ENCODE peak calls at places on chromosomes 6 and 20, in eight cellular contexts. One of them, this sample, is unnamed.

GRCh38 chr6:102223942-102224341 is 830.4 kb downstream of the GRIK2 start:
- DNase-seq in A549: no peak
- DNase-seq in ovary: no peak
- DNase-seq in dorsolateral prefrontal cortex: no peak
- DNase-seq in CD8-positive, alpha-beta T cell: no peak
- DNase-seq in IMR-90: no peak
- DNase-seq in heart right ventricle: no peak
- DNase-seq in right cardiac atrium: no peak
- DNase-seq in this sample: no peak

GRCh38 chr6:64085126-64085525 is 449.5 kb downstream of the PHF3 start:
- DNase-seq in A549: no peak
- DNase-seq in ovary: no peak
- DNase-seq in dorsolateral prefrontal cortex: no peak
- DNase-seq in CD8-positive, alpha-beta T cell: no peak
- DNase-seq in IMR-90: no peak
- DNase-seq in heart right ventricle: no peak
- DNase-seq in right cardiac atrium: peak
- DNase-seq in this sample: no peak

GRCh38 chr6:13194852-13195251 is 133.5 kb downstream of the TBC1D7 start:
- DNase-seq in A549: peak
- DNase-seq in ovary: peak
- DNase-seq in dorsolateral prefrontal cortex: no peak
- DNase-seq in CD8-positive, alpha-beta T cell: no peak
- DNase-seq in IMR-90: peak
- DNase-seq in heart right ventricle: peak
- DNase-seq in right cardiac atrium: peak
- DNase-seq in this sample: peak

GRCh38 chr20:23206061-23206460 is 119.9 kb upstream of the CD93 start:
- DNase-seq in A549: no peak
- DNase-seq in ovary: no peak
- DNase-seq in dorsolateral prefrontal cortex: no peak
- DNase-seq in CD8-positive, alpha-beta T cell: no peak
- DNase-seq in IMR-90: no peak
- DNase-seq in heart right ventricle: no peak
- DNase-seq in right cardiac atrium: no peak
- DNase-seq in this sample: no peak

GRCh38 chr6:31356946-31357466 is at the start of gene HLA-B:
- DNase-seq in A549: peak
- DNase-seq in ovary: peak
- DNase-seq in dorsolateral prefrontal cortex: peak
- DNase-seq in CD8-positive, alpha-beta T cell: peak
- DNase-seq in IMR-90: peak
- DNase-seq in heart right ventricle: peak
- DNase-seq in right cardiac atrium: peak
- DNase-seq in this sample: peak

GRCh38 chr20:22716824-22717351 is 132.5 kb upstream of the FOXA2 start:
- DNase-seq in A549: peak
- DNase-seq in ovary: no peak
- DNase-seq in dorsolateral prefrontal cortex: no peak
- DNase-seq in CD8-positive, alpha-beta T cell: no peak
- DNase-seq in IMR-90: peak
- DNase-seq in heart right ventricle: no peak
- DNase-seq in right cardiac atrium: no peak
- DNase-seq in this sample: no peak

GRCh38 chr6:147141690-147142308 is 62.4 kb upstream of the STXBP5 start:
- DNase-seq in A549: peak
- DNase-seq in ovary: no peak
- DNase-seq in dorsolateral prefrontal cortex: no peak
- DNase-seq in CD8-positive, alpha-beta T cell: no peak
- DNase-seq in IMR-90: peak
- DNase-seq in heart right ventricle: no peak
- DNase-seq in right cardiac atrium: no peak
- DNase-seq in this sample: no peak

GRCh38 chr6:19342616-19343015 is 494.6 kb upstream of the ID4 start:
- DNase-seq in A549: no peak
- DNase-seq in ovary: no peak
- DNase-seq in dorsolateral prefrontal cortex: no peak
- DNase-seq in CD8-positive, alpha-beta T cell: no peak
- DNase-seq in IMR-90: no peak
- DNase-seq in heart right ventricle: no peak
- DNase-seq in right cardiac atrium: no peak
- DNase-seq in this sample: no peak

GRCh38 chr20:10412591-10413408 is 21.2 kb downstream of the MKKS start:
- DNase-seq in A549: peak
- DNase-seq in ovary: no peak
- DNase-seq in dorsolateral prefrontal cortex: no peak
- DNase-seq in CD8-positive, alpha-beta T cell: no peak
- DNase-seq in IMR-90: no peak
- DNase-seq in heart right ventricle: no peak
- DNase-seq in right cardiac atrium: no peak
- DNase-seq in this sample: no peak

GRCh38 chr6:34391711-34392496 is 565 bp downstream of the NUDT3 start:
- DNase-seq in A549: peak
- DNase-seq in ovary: peak
- DNase-seq in dorsolateral prefrontal cortex: peak
- DNase-seq in CD8-positive, alpha-beta T cell: peak
- DNase-seq in IMR-90: peak
- DNase-seq in heart right ventricle: peak
- DNase-seq in right cardiac atrium: peak
- DNase-seq in this sample: peak

GRCh38 chr6:2563635-2564034 is 187.1 kb downstream of the MYLK4 start:
- DNase-seq in A549: no peak
- DNase-seq in ovary: no peak
- DNase-seq in dorsolateral prefrontal cortex: no peak
- DNase-seq in CD8-positive, alpha-beta T cell: no peak
- DNase-seq in IMR-90: peak
- DNase-seq in heart right ventricle: no peak
- DNase-seq in right cardiac atrium: no peak
- DNase-seq in this sample: no peak

GRCh38 chr6:28522594-28523557 is 2.8 kb upstream of the GPX5 start:
- DNase-seq in A549: no peak
- DNase-seq in ovary: no peak
- DNase-seq in dorsolateral prefrontal cortex: no peak
- DNase-seq in CD8-positive, alpha-beta T cell: peak
- DNase-seq in IMR-90: no peak
- DNase-seq in heart right ventricle: no peak
- DNase-seq in right cardiac atrium: no peak
- DNase-seq in this sample: no peak

GRCh38 chr6:161100072-161100471 is 108.5 kb downstream of the MAP3K4 start:
- DNase-seq in A549: no peak
- DNase-seq in ovary: no peak
- DNase-seq in dorsolateral prefrontal cortex: peak
- DNase-seq in CD8-positive, alpha-beta T cell: no peak
- DNase-seq in IMR-90: no peak
- DNase-seq in heart right ventricle: no peak
- DNase-seq in right cardiac atrium: no peak
- DNase-seq in this sample: no peak

GRCh38 chr6:18491303-18492090 is 104.3 kb downstream of the RNF144B start:
- DNase-seq in A549: no peak
- DNase-seq in ovary: no peak
- DNase-seq in dorsolateral prefrontal cortex: no peak
- DNase-seq in CD8-positive, alpha-beta T cell: no peak
- DNase-seq in IMR-90: no peak
- DNase-seq in heart right ventricle: no peak
- DNase-seq in right cardiac atrium: no peak
- DNase-seq in this sample: no peak

DNA sequence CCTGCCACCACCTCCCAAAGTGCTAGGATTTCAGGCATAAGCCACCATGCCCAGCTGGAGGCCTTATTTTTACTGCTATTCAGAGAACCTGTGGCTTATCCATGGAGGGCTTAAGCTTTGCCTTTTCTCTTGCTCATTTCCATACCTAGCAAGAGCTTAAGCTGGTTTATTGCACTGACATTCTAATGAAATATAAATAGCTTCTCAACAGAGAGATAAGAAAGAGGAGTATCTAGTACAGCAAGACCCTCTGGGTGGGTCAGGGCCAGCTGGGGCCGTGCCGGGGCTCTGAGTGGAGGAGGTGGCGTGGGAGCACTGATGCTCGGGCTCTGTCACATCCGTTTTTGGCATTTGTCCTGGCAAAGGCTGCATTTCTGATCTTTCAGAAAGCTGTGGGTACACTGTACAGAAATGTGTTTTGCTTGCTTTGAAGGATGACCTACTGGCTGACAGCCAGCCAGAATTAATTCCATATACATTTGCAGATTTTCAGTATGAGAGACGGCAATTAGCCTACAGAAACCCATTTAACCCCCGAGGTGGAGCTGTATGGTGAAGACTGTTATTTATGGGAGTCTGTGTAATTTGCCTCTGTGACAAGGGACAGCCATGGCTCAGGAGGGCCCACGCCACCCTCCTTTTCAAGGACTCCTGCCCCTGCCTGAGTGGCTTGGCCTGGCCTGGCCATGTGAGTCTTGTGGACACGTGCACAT is 181.6 kb upstream of the AKAP12 start:
- DNase-seq in A549: no peak
- DNase-seq in ovary: peak
- DNase-seq in dorsolateral prefrontal cortex: no peak
- DNase-seq in CD8-positive, alpha-beta T cell: no peak
- DNase-seq in IMR-90: no peak
- DNase-seq in heart right ventricle: peak
- DNase-seq in right cardiac atrium: peak
- DNase-seq in this sample: no peak
- H3K27ac ChIP-seq in A549: peak
- H3K27ac ChIP-seq in ovary: peak
- H3K27ac ChIP-seq in dorsolateral prefrontal cortex: no peak
- H3K27ac ChIP-seq in CD8-positive, alpha-beta T cell: no peak
- H3K27ac ChIP-seq in IMR-90: peak
- H3K27ac ChIP-seq in heart right ventricle: no peak
- H3K27ac ChIP-seq in right cardiac atrium: peak
- H3K27ac ChIP-seq in this sample: peak

DNA sequence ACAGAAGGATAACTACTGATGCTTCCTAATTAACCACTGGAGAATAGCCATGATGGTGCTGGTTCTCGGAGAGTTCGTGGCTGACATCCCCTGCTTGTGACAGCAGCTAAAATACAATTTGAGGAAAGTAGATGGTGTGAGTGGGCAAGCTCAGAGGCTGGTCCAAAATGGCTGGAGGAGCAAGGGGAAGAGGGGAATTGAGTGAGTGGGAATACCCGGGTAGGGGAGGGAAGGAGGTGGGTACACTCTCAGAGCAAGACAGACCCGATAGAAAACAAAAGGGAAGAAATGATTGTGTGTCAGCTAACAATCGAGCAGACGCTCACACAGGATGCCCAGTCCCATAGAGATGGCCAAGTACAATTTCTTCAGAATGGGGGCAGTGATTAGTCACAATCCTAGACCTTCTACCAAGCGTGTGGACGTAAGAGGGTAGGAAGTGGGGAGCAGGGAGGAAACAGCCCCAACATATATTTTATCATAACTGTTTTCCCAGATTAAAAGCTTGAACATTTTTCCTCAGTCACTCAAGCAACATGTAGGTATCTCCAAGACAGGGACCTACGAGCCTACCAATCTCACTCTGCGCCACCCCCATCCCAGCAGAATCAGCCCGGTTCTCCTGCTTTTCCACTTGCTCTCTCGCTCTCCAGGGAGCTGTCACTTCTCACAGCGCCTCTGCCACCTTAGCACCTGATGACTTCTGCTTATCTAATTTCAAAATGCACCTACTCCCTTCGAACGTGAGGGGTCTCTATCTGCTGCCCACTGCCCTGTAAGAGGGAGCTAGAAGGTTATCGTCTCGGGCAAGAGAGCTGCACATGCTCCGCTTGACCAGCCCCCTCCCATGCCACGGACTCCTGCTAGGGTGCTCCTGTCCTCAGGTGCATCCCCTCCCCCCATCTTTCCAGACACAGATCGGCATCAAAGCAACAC is 26.2 kb downstream of the RIPOR2 start:
- DNase-seq in A549: no peak
- DNase-seq in ovary: no peak
- DNase-seq in dorsolateral prefrontal cortex: no peak
- DNase-seq in CD8-positive, alpha-beta T cell: no peak
- DNase-seq in IMR-90: no peak
- DNase-seq in heart right ventricle: no peak
- DNase-seq in right cardiac atrium: no peak
- DNase-seq in this sample: no peak
- H3K4me3 ChIP-seq in A549: no peak
- H3K4me3 ChIP-seq in ovary: peak
- H3K4me3 ChIP-seq in dorsolateral prefrontal cortex: peak
- H3K4me3 ChIP-seq in CD8-positive, alpha-beta T cell: peak
- H3K4me3 ChIP-seq in IMR-90: peak
- H3K4me3 ChIP-seq in heart right ventricle: peak
- H3K4me3 ChIP-seq in right cardiac atrium: no peak
- H3K4me3 ChIP-seq in this sample: peak

GRCh38 chr6:151016107-151016506 is 150.6 kb downstream of the MTHFD1L start:
- DNase-seq in A549: no peak
- DNase-seq in ovary: no peak
- DNase-seq in dorsolateral prefrontal cortex: no peak
- DNase-seq in CD8-positive, alpha-beta T cell: no peak
- DNase-seq in IMR-90: no peak
- DNase-seq in heart right ventricle: no peak
- DNase-seq in right cardiac atrium: no peak
- DNase-seq in this sample: no peak

GRCh38 chr6:151012321-151013294 is 147.1 kb downstream of the MTHFD1L start:
- DNase-seq in A549: no peak
- DNase-seq in ovary: no peak
- DNase-seq in dorsolateral prefrontal cortex: no peak
- DNase-seq in CD8-positive, alpha-beta T cell: no peak
- DNase-seq in IMR-90: peak
- DNase-seq in heart right ventricle: no peak
- DNase-seq in right cardiac atrium: no peak
- DNase-seq in this sample: no peak

GRCh38 chr6:151018035-151018434 is 152.5 kb downstream of the MTHFD1L start:
- DNase-seq in A549: no peak
- DNase-seq in ovary: no peak
- DNase-seq in dorsolateral prefrontal cortex: no peak
- DNase-seq in CD8-positive, alpha-beta T cell: no peak
- DNase-seq in IMR-90: peak
- DNase-seq in heart right ventricle: no peak
- DNase-seq in right cardiac atrium: no peak
- DNase-seq in this sample: no peak

GRCh38 chr6:151014404-151015150 is 149.1 kb downstream of the MTHFD1L start:
- DNase-seq in A549: peak
- DNase-seq in ovary: peak
- DNase-seq in dorsolateral prefrontal cortex: peak
- DNase-seq in CD8-positive, alpha-beta T cell: peak
- DNase-seq in IMR-90: peak
- DNase-seq in heart right ventricle: peak
- DNase-seq in right cardiac atrium: peak
- DNase-seq in this sample: peak

DNA sequence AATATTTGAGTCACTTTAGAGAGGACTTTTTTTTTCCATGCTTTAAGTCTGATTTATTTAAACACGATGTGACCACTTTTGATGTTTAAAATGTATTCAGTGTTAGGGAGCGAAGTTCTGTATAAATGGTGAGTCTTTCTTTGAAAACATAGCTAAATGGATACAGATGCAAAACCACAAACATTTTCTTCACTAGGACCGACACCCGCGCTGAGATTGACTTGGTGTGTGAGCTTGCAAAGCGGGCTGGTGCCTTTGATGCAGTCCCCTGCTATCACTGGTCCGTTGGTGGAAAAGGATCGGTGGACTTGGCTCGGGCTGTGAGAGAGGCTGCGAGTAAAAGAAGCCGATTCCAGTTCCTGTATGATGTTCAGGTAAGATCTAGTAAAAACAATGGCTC is 149.8 kb downstream of the MTHFD1L start:
- DNase-seq in A549: no peak
- DNase-seq in ovary: no peak
- DNase-seq in dorsolateral prefrontal cortex: no peak
- DNase-seq in CD8-positive, alpha-beta T cell: no peak
- DNase-seq in IMR-90: peak
- DNase-seq in heart right ventricle: no peak
- DNase-seq in right cardiac atrium: no peak
- DNase-seq in this sample: no peak
- H3K27ac ChIP-seq in A549: peak
- H3K27ac ChIP-seq in ovary: no peak
- H3K27ac ChIP-seq in dorsolateral prefrontal cortex: no peak
- H3K27ac ChIP-seq in CD8-positive, alpha-beta T cell: no peak
- H3K27ac ChIP-seq in IMR-90: peak
- H3K27ac ChIP-seq in heart right ventricle: no peak
- H3K27ac ChIP-seq in right cardiac atrium: no peak
- H3K27ac ChIP-seq in this sample: no peak

GRCh38 chr20:48669946-48670630 is 157.7 kb downstream of the PREX1 start:
- DNase-seq in A549: no peak
- DNase-seq in ovary: no peak
- DNase-seq in dorsolateral prefrontal cortex: no peak
- DNase-seq in CD8-positive, alpha-beta T cell: no peak
- DNase-seq in IMR-90: no peak
- DNase-seq in heart right ventricle: no peak
- DNase-seq in right cardiac atrium: peak
- DNase-seq in this sample: no peak
- H3K4me3 ChIP-seq in A549: no peak
- H3K4me3 ChIP-seq in ovary: no peak
- H3K4me3 ChIP-seq in dorsolateral prefrontal cortex: no peak
- H3K4me3 ChIP-seq in CD8-positive, alpha-beta T cell: no peak
- H3K4me3 ChIP-seq in IMR-90: no peak
- H3K4me3 ChIP-seq in heart right ventricle: no peak
- H3K4me3 ChIP-seq in right cardiac atrium: no peak
- H3K4me3 ChIP-seq in this sample: no peak

This sample was measured in heart left ventricle.